ENCODE peak calls at places on chromosomes 1 and 21, in four cellular contexts. T, Y, Z and V are unnamed samples.

GRCh38 chr1:24364605-24364974 is 45.4 kb downstream of the GRHL3 start:
- DNase-seq in Z (peak; percentile 42), T (no peak), Y (no peak), V (no peak)

GRCh38 chr1:117612517-117613248 is 6.8 kb downstream of the TENT5C start:
- DNase-seq in Y (no peak), Z (peak; percentile 93), T (peak; percentile 52), V (peak; percentile 10)

GRCh38 chr1:108881369-108881768 is 4.6 kb downstream of the GPSM2 start:
- DNase-seq in Y (no peak), T (no peak), Z (peak; percentile 72), V (no peak)

GRCh38 chr21:44930543-44930981 is 9.3 kb upstream of the SLX9 start:
- DNase-seq in Y (no peak), Z (peak; percentile 65), T (no peak), V (no peak)

GRCh38 chr1:198443374-198444233 is 96.9 kb downstream of the ATP6V1G3 start:
- DNase-seq in T (peak; percentile 91), Y (no peak), Z (peak; percentile 97), V (peak; percentile 93)

GRCh38 chr1:45335732-45336365 is 4.1 kb upstream of the TOE1 start:
- DNase-seq in Z (no peak), T (no peak), Y (no peak), V (no peak)

GRCh38 chr1:107081102-107081501 is 24.6 kb downstream of the PRMT6 start:
- DNase-seq in Y (no peak), Z (no peak), T (no peak), V (no peak)

GRCh38 chr1:200991039-200991698 is 32.3 kb downstream of the KIF21B start:
- DNase-seq in T (no peak), Z (no peak), Y (no peak), V (no peak)

GRCh38 chr1:210754931-210755670 is 378.8 kb downstream of the KCNH1 start:
- DNase-seq in T (no peak), Y (no peak), Z (peak; percentile 16), V (no peak)

GRCh38 chr21:43712268-43712942 is 6.5 kb upstream of the PDXK start:
- DNase-seq in Y (no peak), Z (peak; percentile 78), T (no peak), V (peak; percentile 93)

GRCh38 chr21:41783476-41784150 is 16.8 kb upstream of the RIPK4 start:
- DNase-seq in Z (peak; percentile 23), Y (no peak), T (peak; percentile 11), V (peak; percentile 69)

GRCh38 chr1:17540255-17541001 is 930 bp downstream of the ARHGEF10L start:
- DNase-seq in Y (peak; percentile 97), Z (peak; percentile 64), T (no peak), V (no peak)

GRCh38 chr1:214296860-214297699 is 16.1 kb downstream of the SMYD2 start:
- DNase-seq in T (peak; percentile 81), Y (peak; percentile 70), Z (peak; percentile 90), V (peak; percentile 61)

GRCh38 chr1:31793086-31793485 is 22.7 kb downstream of the SPOCD1 start:
- DNase-seq in Z (no peak), Y (no peak), T (no peak), V (no peak)

GRCh38 chr21:17640821-17641220 is 28.1 kb upstream of the BTG3 start:
- DNase-seq in T (no peak), Z (no peak), Y (no peak), V (no peak)

GRCh38 chr21:17651526-17651925 is 38.8 kb upstream of the BTG3 start:
- DNase-seq in T (no peak), Y (no peak), Z (no peak), V (no peak)

GRCh38 chr21:17650301-17650700 is 37.6 kb upstream of the BTG3 start:
- DNase-seq in T (no peak), Y (no peak), Z (no peak), V (no peak)

GRCh38 chr21:17644186-17644585 is 31.5 kb upstream of the BTG3 start:
- DNase-seq in T (no peak), Z (no peak), Y (no peak), V (no peak)

GRCh38 chr21:17646790-17647189 is 34.1 kb upstream of the BTG3 start:
- DNase-seq in Y (no peak), T (no peak), Z (no peak), V (no peak)
- H3K27me3 ChIP-seq in Y (no peaks in the 10 kb centered on the region), T (no peaks in the 10 kb centered on the region), Z (no peaks in the 10 kb centered on the region), V (no peaks in the 10 kb centered on the region)

GRCh38 chr1:47725000-47725731 is 272.0 kb downstream of the TRABD2B start:
- DNase-seq in Y (peak; percentile 90), T (no peak), Z (peak; percentile 42), V (no peak)

GRCh38 chr1:47727051-47727708 is 270.0 kb downstream of the TRABD2B start:
- DNase-seq in Y (no peak), Z (no peak), T (no peak), V (no peak)

GRCh38 chr1:47726496-47726855 is 270.7 kb downstream of the TRABD2B start:
- DNase-seq in T (no peak), Z (no peak), Y (no peak), V (no peak)

GRCh38 chr1:47724427-47724999 is 272.7 kb downstream of the TRABD2B start:
- DNase-seq in Z (no peak), T (no peak), Y (no peak), V (no peak)

GRCh38 chr1:47725732-47726495 is 271.3 kb downstream of the TRABD2B start:
- DNase-seq in Z (peak; percentile 88), T (peak; percentile 78), Y (peak; percentile 93), V (no peak)
- H3K27me3 ChIP-seq in Z (peaks cover 47% of the 10 kb centered on the region), T (peaks cover 21% of the 10 kb centered on the region), Y (peaks cover 33% of the 10 kb centered on the region), V (peaks cover 37% of the 10 kb centered on the region)

GRCh38 chr21:31943586-31943985 is 70.8 kb downstream of the HUNK start:
- DNase-seq in Z (no peak), T (no peak), Y (no peak), V (no peak)
- H3K27me3 ChIP-seq in Z (no peaks in the 10 kb centered on the region), T (no peaks in the 10 kb centered on the region), Y (no peaks in the 10 kb centered on the region), V (no peaks in the 10 kb centered on the region)

DNA sequence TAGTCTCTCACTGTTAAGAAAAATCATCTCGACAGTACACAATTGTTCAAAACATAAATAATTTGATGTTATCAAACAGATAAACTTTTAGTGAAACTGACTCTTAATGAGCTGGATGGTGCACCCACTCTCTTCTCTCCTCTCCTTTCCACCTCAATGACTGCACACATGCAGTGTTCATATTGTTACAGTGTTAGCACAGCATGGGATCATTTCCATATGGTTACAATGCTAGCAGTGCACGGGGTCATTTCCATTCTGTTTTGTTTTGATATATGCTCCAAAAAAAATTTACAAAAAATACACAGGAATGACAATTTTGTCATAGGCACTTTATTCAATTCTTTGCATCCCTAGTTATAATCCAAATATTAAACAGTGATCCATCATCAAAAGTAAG is 26.4 kb upstream of the RNF187 start:
- DNase-seq in Y (no peak), Z (no peak), T (no peak), V (no peak)
- H3K27me3 ChIP-seq in Y (peaks cover 60% of the 10 kb centered on the region), Z (peaks cover 51% of the 10 kb centered on the region), T (peaks cover 7% of the 10 kb centered on the region), V (peaks cover 18% of the 10 kb centered on the region)

DNA sequence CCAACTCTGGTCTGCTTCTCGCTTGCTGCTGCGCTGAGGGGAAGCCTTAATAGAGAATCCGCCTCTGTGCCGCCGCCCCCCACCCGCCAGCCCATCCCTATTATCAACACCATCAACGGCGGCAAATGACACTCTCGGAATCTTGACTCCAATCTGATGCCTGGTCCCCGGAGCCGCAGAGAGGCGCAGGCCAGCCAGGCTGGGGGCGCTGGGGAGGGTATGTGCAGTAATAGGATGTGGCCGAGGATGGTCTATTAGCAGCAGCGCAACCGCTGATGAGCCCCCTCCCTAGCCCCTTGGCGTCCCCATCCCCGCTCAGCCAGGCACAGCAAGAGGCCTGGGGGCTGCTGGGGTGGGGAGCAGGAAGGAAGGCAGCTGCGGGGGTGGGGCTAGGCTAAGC is 15.1 kb upstream of the DMBX1 start:
- DNase-seq in Z (no peak), T (no peak), Y (no peak), V (no peak)
- H3K27me3 ChIP-seq in Z (peaks cover 21% of the 10 kb centered on the region), T (peaks cover 68% of the 10 kb centered on the region), Y (peaks cover 96% of the 10 kb centered on the region), V (peaks cover 49% of the 10 kb centered on the region)